ENCODE peak calls at places on chromosomes 16 and 17, in eight cellular contexts. One of them, this sample, is unnamed.

GRCh38 chr16:12735805-12736204 is 67.9 kb downstream of the CPPED1 start:
- DNase-seq in stimulated activated CD4-positive, alpha-beta T cell treated with anti-CD3 and anti-CD28 coated beads, Interleukin-2, amount 100 ng/mL, for 24 hours: no peak
- DNase-seq in aorta: no peak
- DNase-seq in EL: no peak
- DNase-seq in effector memory CD8-positive, alpha-beta T cell: no peak
- DNase-seq in amniotic epithelial cell: no peak
- DNase-seq in heart right ventricle: no peak
- DNase-seq in T follicular helper cell: no peak
- DNase-seq in this sample: no peak

GRCh38 chr16:67814567-67814966 is 7.9 kb downstream of the TSNAXIP1 start:
- DNase-seq in aorta: no peak
- DNase-seq in T follicular helper cell: no peak
- DNase-seq in heart right ventricle: no peak
- DNase-seq in EL: no peak
- DNase-seq in amniotic epithelial cell: no peak
- DNase-seq in effector memory CD8-positive, alpha-beta T cell: no peak
- DNase-seq in stimulated activated CD4-positive, alpha-beta T cell treated with anti-CD3 and anti-CD28 coated beads, Interleukin-2, amount 100 ng/mL, for 24 hours: no peak
- DNase-seq in this sample: no peak

GRCh38 chr17:58156839-58157803 is 8.9 kb downstream of the OR4D1 start:
- DNase-seq in stimulated activated CD4-positive, alpha-beta T cell treated with anti-CD3 and anti-CD28 coated beads, Interleukin-2, amount 100 ng/mL, for 24 hours: peak
- DNase-seq in heart right ventricle: peak
- DNase-seq in EL: peak
- DNase-seq in aorta: no peak
- DNase-seq in amniotic epithelial cell: no peak
- DNase-seq in effector memory CD8-positive, alpha-beta T cell: peak
- DNase-seq in T follicular helper cell: peak
- DNase-seq in this sample: peak

GRCh38 chr16:82631701-82632685 is 5.2 kb downstream of the CDH13 start:
- DNase-seq in stimulated activated CD4-positive, alpha-beta T cell treated with anti-CD3 and anti-CD28 coated beads, Interleukin-2, amount 100 ng/mL, for 24 hours: no peak
- DNase-seq in EL: no peak
- DNase-seq in heart right ventricle: no peak
- DNase-seq in aorta: no peak
- DNase-seq in T follicular helper cell: no peak
- DNase-seq in amniotic epithelial cell: no peak
- DNase-seq in effector memory CD8-positive, alpha-beta T cell: no peak
- DNase-seq in this sample: no peak

GRCh38 chr17:4968916-4969550 is 1.4 kb upstream of the SPAG7 start:
- DNase-seq in aorta: no peak
- DNase-seq in heart right ventricle: no peak
- DNase-seq in amniotic epithelial cell: peak
- DNase-seq in stimulated activated CD4-positive, alpha-beta T cell treated with anti-CD3 and anti-CD28 coated beads, Interleukin-2, amount 100 ng/mL, for 24 hours: peak
- DNase-seq in T follicular helper cell: no peak
- DNase-seq in EL: peak
- DNase-seq in effector memory CD8-positive, alpha-beta T cell: no peak
- DNase-seq in this sample: no peak

GRCh38 chr17:47879028-47879585 is 16.9 kb upstream of the SP2 start:
- DNase-seq in heart right ventricle: no peak
- DNase-seq in effector memory CD8-positive, alpha-beta T cell: no peak
- DNase-seq in aorta: no peak
- DNase-seq in amniotic epithelial cell: peak
- DNase-seq in stimulated activated CD4-positive, alpha-beta T cell treated with anti-CD3 and anti-CD28 coated beads, Interleukin-2, amount 100 ng/mL, for 24 hours: no peak
- DNase-seq in T follicular helper cell: no peak
- DNase-seq in EL: peak
- DNase-seq in this sample: no peak

GRCh38 chr16:78882150-78882549 is 718.4 kb downstream of the MAF start:
- DNase-seq in heart right ventricle: no peak
- DNase-seq in EL: no peak
- DNase-seq in aorta: no peak
- DNase-seq in effector memory CD8-positive, alpha-beta T cell: no peak
- DNase-seq in amniotic epithelial cell: no peak
- DNase-seq in T follicular helper cell: no peak
- DNase-seq in stimulated activated CD4-positive, alpha-beta T cell treated with anti-CD3 and anti-CD28 coated beads, Interleukin-2, amount 100 ng/mL, for 24 hours: no peak
- DNase-seq in this sample: no peak

GRCh38 chr16:20906871-20907255 is 6.3 kb downstream of the LYRM1 start:
- DNase-seq in T follicular helper cell: no peak
- DNase-seq in aorta: no peak
- DNase-seq in effector memory CD8-positive, alpha-beta T cell: no peak
- DNase-seq in EL: no peak
- DNase-seq in heart right ventricle: no peak
- DNase-seq in amniotic epithelial cell: no peak
- DNase-seq in stimulated activated CD4-positive, alpha-beta T cell treated with anti-CD3 and anti-CD28 coated beads, Interleukin-2, amount 100 ng/mL, for 24 hours: no peak
- DNase-seq in this sample: no peak

GRCh38 chr17:65417406-65418221 is 143.8 kb downstream of the AXIN2 start:
- DNase-seq in heart right ventricle: no peak
- DNase-seq in stimulated activated CD4-positive, alpha-beta T cell treated with anti-CD3 and anti-CD28 coated beads, Interleukin-2, amount 100 ng/mL, for 24 hours: no peak
- DNase-seq in T follicular helper cell: no peak
- DNase-seq in EL: no peak
- DNase-seq in aorta: no peak
- DNase-seq in amniotic epithelial cell: peak
- DNase-seq in effector memory CD8-positive, alpha-beta T cell: no peak
- DNase-seq in this sample: no peak